ENCODE peak calls at places on chromosome 21, in seven cellular contexts. L is MCF 10A, X is astrocyte, F is brain microvascular endothelial cell, V is GM13977, Z is pancreas, P is HL-60. Y is an unnamed sample.

GRCh38 chr21:21175798-21176334 is 177.7 kb downstream of the NCAM2 start:
- DNase-seq in L (no peak), X (no peak), F (no peak), V (no peak), Z (no peak), P (no peak), Y (no peak)

GRCh38 chr21:46437511-46437910 is 21.2 kb upstream of the DIP2A start:
- DNase-seq in L (no peak), X (no peak), F (no peak), V (no peak), Z (no peak), P (no peak), Y (no peak)

GRCh38 chr21:35716886-35717285 is 343.4 kb downstream of the SETD4 start:
- DNase-seq in L (no peak), X (no peak), F (no peak), V (no peak), Z (no peak), P (no peak), Y (no peak)

GRCh38 chr21:17742940-17743592 is 76.1 kb downstream of the C21orf91 start:
- DNase-seq in L (no peak), X (no peak), F (no peak), V (no peak), Z (no peak), P (no peak), Y (no peak)

GRCh38 chr21:36603221-36603620 is 95.7 kb upstream of the SIM2 start:
- DNase-seq in L (no peak), X (no peak), F (no peak), V (no peak), Z (no peak), P (no peak), Y (no peak)

GRCh38 chr21:21046063-21046462 is 47.9 kb downstream of the NCAM2 start:
- DNase-seq in L (no peak), X (no peak), F (no peak), V (no peak), Z (no peak), P (no peak), Y (no peak)

GRCh38 chr21:31457675-31458074 is 113.6 kb upstream of the TIAM1 start:
- DNase-seq in L (peak; percentile 25), X (no peak), F (no peak), V (no peak), Z (no peak), P (no peak), Y (no peak)

GRCh38 chr21:18608226-18608625 is 204.6 kb upstream of the TMPRSS15 start:
- DNase-seq in L (no peak), X (no peak), F (no peak), V (no peak), Z (no peak), P (no peak), Y (no peak)

GRCh38 chr21:17610862-17611261 is 1.8 kb downstream of the BTG3 start:
- DNase-seq in L (no peak), X (no peak), F (no peak), V (no peak), Z (no peak), P (no peak), Y (no peak)

GRCh38 chr21:21187579-21187978 is 189.4 kb downstream of the NCAM2 start:
- DNase-seq in L (no peak), X (no peak), F (no peak), V (no peak), Z (no peak), P (no peak), Y (no peak)

GRCh38 chr21:38170283-38170682 is 86.5 kb upstream of the KCNJ15 start:
- DNase-seq in L (peak; percentile 68), X (no peak), F (peak; percentile 17), V (no peak), Z (no peak), P (no peak), Y (peak; percentile 66)

GRCh38 chr21:46646541-46647154 is 11.2 kb downstream of the PRMT2 start:
- DNase-seq in L (no peak), X (no peak), F (no peak), V (no peak), Z (no peak), P (no peak), Y (no peak)

GRCh38 chr21:14382486-14382834 is 486 bp downstream of the HSPA13 start:
- DNase-seq in L (peak; percentile 43), X (peak; percentile 12), F (peak; percentile 2), V (no peak), Z (no peak), P (no peak), Y (no peak)

GRCh38 chr21:17612565-17613241 is at the start of gene BTG3:
- DNase-seq in L (peak; percentile 77), X (peak; percentile 65), F (peak; percentile 33), V (peak; percentile 95), Z (peak; percentile 91), P (peak; percentile 50), Y (peak; percentile 55)

GRCh38 chr21:46150491-46151121 is 4.8 kb downstream of the FTCD start:
- DNase-seq in L (no peak), X (no peak), F (no peak), V (no peak), Z (peak; percentile 51), P (no peak), Y (peak; percentile 44)

GRCh38 chr21:10466200-10466599 is 55.2 kb upstream of the TPTE start:
- DNase-seq in L (no peak), X (no peak), F (no peak), V (no peak), Z (no peak), P (no peak), Y (no peak)

GRCh38 chr21:25898671-25899070 is 163.9 kb downstream of the GABPA start:
- DNase-seq in L (no peak), X (no peak), F (peak; percentile 25), V (no peak), Z (no peak), P (no peak), Y (no peak)

GRCh38 chr21:16573581-16573980 is 843.8 kb downstream of the USP25 start:
- DNase-seq in L (no peak), X (peak; percentile 87), F (peak; percentile 53), V (no peak), Z (no peak), P (no peak), Y (no peak)
- TF ChIP-seq CTCF in L (no peak), X (no peak), F (no peak), V (no peak), Z (no peak), P (no peak), Y (no peak)

DNA sequence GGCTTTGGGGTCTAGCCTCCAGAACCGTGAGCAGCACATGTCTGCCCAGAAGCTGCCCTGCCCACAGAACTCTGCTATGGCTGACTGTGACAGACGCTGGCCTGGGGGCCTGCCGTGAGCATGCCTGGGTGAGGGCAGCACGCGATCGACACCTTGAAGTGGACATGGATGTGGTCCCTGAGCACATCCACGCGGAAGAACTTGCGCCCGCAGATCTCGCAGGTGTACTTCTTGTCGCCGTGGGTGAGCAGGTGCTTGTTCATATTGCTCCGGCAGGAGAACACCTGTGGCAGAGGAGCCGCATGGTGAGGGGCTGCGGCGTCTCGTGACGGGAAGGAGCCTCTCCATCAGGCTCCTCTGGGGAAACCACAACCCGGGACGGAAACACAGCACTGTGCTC is 56.0 kb downstream of the PRDM15 start:
- DNase-seq in L (no peak), X (no peak), F (no peak), V (no peak), Z (no peak), P (no peak), Y (no peak)
- TF ChIP-seq CTCF in L (no peak), X (no peak), F (no peak), V (no peak), Z (no peak), P (no peak), Y (no peak)

GRCh38 chr21:45102391-45102932 is 28.1 kb downstream of the ADARB1 start:
- DNase-seq in L (peak; percentile 78), X (no peak), F (peak; percentile 22), V (no peak), Z (no peak), P (no peak), Y (no peak)
- TF ChIP-seq CTCF in L (peak; percentile 15), X (peak; percentile 28), F (peak; percentile 33), V (no peak), Z (peak; percentile 17), P (no peak), Y (peak; percentile 25)

DNA sequence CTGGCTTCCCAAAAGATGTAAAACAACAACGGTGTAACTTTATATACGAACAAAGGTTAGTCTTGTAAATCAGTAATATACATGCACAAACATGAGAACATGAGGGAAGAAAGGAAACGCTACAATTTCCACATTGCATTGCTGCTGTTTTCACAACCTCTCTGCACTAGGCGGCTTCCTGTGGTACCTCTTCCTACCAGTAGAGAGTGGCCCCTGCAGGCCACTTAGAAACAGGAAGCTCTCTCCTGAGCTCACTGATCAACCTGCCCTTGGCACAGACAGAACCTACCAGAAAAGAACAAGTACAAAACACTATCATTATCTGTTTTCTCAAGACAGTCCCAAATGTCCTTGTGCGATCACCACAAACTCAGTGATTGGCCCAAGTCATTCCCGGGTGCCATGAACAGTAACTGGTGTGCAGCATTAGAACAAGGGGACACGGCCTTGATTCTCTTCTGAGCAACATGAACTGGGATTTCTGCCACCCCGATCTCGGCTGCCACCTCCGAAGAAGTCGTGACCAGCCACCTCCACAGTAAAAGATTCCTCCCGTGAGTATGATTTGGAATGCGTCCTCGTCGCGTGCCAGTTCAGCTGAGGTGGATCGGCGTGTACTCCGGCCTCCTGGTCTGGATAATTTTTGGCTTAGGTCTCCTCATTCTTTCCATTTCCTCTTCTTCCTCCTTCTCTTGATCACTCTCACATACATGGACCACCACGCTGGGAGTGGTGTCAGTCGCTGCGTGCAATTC is 5.7 kb upstream of the KCNE1 start:
- DNase-seq in L (no peak), X (no peak), F (no peak), V (no peak), Z (no peak), P (peak; percentile 45), Y (peak; percentile 76)
- TF ChIP-seq CTCF in L (no peak), X (no peak), F (peak; percentile 67), V (peak; percentile 19), Z (no peak), P (peak; percentile 57), Y (peak; percentile 75)

DNA sequence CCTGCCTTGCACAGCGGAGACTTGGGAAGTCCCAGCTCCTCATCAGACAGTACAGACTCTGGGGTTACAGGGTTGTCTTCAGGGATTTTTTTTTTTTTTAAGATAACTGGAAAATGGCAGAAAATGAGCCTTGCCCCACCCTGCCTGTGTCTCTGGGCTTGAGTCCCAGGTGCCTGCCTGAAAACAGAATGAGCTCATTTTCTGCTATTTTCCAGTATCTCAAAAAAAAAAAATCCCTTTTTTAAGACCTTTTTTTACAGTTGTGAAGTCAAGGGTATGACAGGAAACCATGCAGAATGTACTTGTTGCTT is 10.1 kb downstream of the SLX9 start:
- DNase-seq in L (no peak), X (no peak), F (no peak), V (no peak), Z (no peak), P (no peak), Y (no peak)
- TF ChIP-seq CTCF in L (no peak), X (no peak), F (no peak), V (no peak), Z (no peak), P (no peak), Y (peak; percentile 62)

DNA sequence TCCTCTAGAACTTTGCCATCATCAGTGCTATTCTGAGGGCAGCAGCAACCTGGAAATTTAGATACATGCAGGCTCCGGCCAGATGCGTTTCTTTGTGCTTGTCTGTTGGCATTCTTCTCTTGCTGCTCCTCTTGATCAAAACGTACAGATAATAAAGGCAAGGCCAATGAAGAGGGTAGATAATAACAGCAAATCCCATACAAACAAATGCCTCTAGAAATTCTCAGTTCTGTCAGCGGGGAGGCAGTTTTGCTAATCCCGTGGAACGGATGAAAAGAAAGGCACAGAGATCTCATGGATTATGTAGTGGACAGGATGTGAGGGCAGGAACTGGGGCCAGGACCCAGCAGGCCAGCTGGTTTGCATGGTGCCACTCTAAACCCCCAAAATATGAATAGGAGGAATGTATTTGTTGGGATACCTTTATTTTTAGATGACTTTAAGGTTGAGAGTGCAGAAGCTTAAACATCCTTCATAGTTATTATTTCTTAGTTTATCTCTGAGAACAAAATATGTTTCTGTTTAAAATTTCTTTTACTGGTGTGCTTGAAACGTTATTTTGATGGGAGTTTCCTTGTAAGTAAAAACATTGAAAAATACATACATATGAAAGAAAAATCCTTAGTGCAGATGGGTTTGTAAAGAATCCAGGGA is 1.5 kb downstream of the ITSN1 start:
- DNase-seq in L (no peak), X (peak; percentile 22), F (no peak), V (no peak), Z (no peak), P (no peak), Y (no peak)
- TF ChIP-seq CTCF in L (no peak), X (no peak), F (no peak), V (no peak), Z (no peak), P (no peak), Y (no peak)

Y was measured in CD14-positive monocyte.